ENCODE peak calls at places on chromosomes 3 and 15, in ten cellular contexts. Z is MV-4-11; Y is endothelial cell; Q is left lobe of liver; X is Kasumi-1; T is progenitor cell of endocrine pancreas; G is mammary epithelial cell; R is CD4-positive, alpha-beta T cell; F is NCI-H774; O is AG09319. N is an unnamed sample.

GRCh38 chr3:194485876-194486539 is 794 bp downstream of the ATP13A3 start:
- DNase-seq in Z (no peak), Y (peak), Q (peak), X (no peak), T (peak), G (no peak), R (peak), F (no peak), O (no peak), N (peak)

GRCh38 chr3:190721330-190721729 is 141.2 kb downstream of the GMNC start:
- DNase-seq in Z (no peak), Y (no peak), Q (no peak), X (no peak), T (no peak), G (no peak), R (no peak), F (peak), O (no peak), N (no peak)

GRCh38 chr3:179929091-179929529 is 107.6 kb downstream of the PEX5L start:
- DNase-seq in Z (peak), Y (peak), Q (no peak), X (peak), T (peak), G (peak), R (peak), F (peak), O (peak), N (no peak)

GRCh38 chr15:28892789-28893610 is 7.2 kb downstream of the APBA2 start:
- DNase-seq in Z (no peak), Y (no peak), Q (no peak), X (no peak), T (no peak), G (no peak), R (no peak), F (no peak), O (no peak), N (no peak)

GRCh38 chr15:96428742-96429141 is 98.2 kb downstream of the NR2F2 start:
- DNase-seq in Z (no peak), Y (no peak), Q (no peak), X (no peak), T (no peak), G (peak), R (no peak), F (no peak), O (peak), N (no peak)

GRCh38 chr3:58833501-58833900 is 166.9 kb upstream of the FAM3D start:
- DNase-seq in Z (peak), Y (no peak), Q (no peak), X (no peak), T (no peak), G (no peak), R (no peak), F (no peak), O (no peak), N (no peak)

GRCh38 chr3:34008191-34008590 is 209.8 kb downstream of the PDCD6IP start:
- DNase-seq in Z (no peak), Y (no peak), Q (no peak), X (no peak), T (no peak), G (no peak), R (no peak), F (no peak), O (no peak), N (no peak)

GRCh38 chr15:61034793-61035710 is 194.1 kb downstream of the RORA start:
- DNase-seq in Z (no peak), Y (no peak), Q (no peak), X (no peak), T (no peak), G (no peak), R (no peak), F (no peak), O (peak), N (no peak)

N was measured in T-helper 22 cell.